ENCODE peak calls at places on chromosomes 4 and X, in ten cellular contexts. N is HCT116, O is sigmoid colon, P is SK-N-SH, U is endothelial cell of umbilical vein, Y is HepG2, I is prostate gland, A is K562, H is GM23338, G is stomach. C is an unnamed sample.

GRCh38 chr4:170004656-170005250 is 21.4 kb downstream of the MFAP3L start:
- DNase-seq in U (no peak), I (no peak), A (no peak), G (no peak), O (no peak), Y (no peak), P (no peak), N (no peak), H (no peak), C (no peak)

GRCh38 chrX:72123471-72124185 is 8.1 kb downstream of the RTL5 start:
- DNase-seq in G (no peak), Y (no peak), N (no peak), U (peak; percentile 52), P (no peak), O (peak; percentile 72), H (peak; percentile 84), I (no peak), A (no peak), C (peak; percentile 78)

GRCh38 chrX:125108926-125109325 is 210.7 kb upstream of the TEX13C start:
- DNase-seq in U (no peak), Y (no peak), N (no peak), P (no peak), I (no peak), G (no peak), O (no peak), H (no peak), A (no peak), C (no peak)

GRCh38 chr4:85854543-85854942 is 379.6 kb downstream of the ARHGAP24 start:
- DNase-seq in Y (no peak), I (no peak), U (peak; percentile 44), N (no peak), P (no peak), O (no peak), H (no peak), A (no peak), G (no peak), C (no peak)

GRCh38 chr4:6750302-6751221 is 32.0 kb upstream of the KIAA0232 start:
- DNase-seq in H (no peak), Y (no peak), P (no peak), U (no peak), A (peak; percentile 40), I (peak; percentile 73), N (no peak), O (no peak), G (no peak), C (no peak)

GRCh38 chrX:45807572-45808425 is 607.1 kb upstream of the DIPK2B start:
- DNase-seq in N (no peak), H (peak; percentile 44), I (no peak), P (no peak), Y (no peak), G (no peak), A (no peak), U (peak; percentile 71), O (no peak), C (no peak)

GRCh38 chrX:149829751-149830191 is 48.0 kb downstream of the MAGEA9 start:
- DNase-seq in P (no peak), O (no peak), A (no peak), U (no peak), H (peak; percentile 61), N (no peak), I (no peak), Y (no peak), G (no peak), C (no peak)

GRCh38 chr4:15262396-15262795 is 165.4 kb upstream of the C1QTNF7 start:
- DNase-seq in I (no peak), A (no peak), Y (no peak), O (no peak), U (no peak), H (no peak), P (no peak), N (no peak), G (no peak), C (no peak)

GRCh38 chrX:43644124-43644701 is 11.9 kb upstream of the MAOA start:
- DNase-seq in A (peak; percentile 29), H (no peak), P (no peak), O (no peak), N (no peak), Y (no peak), U (no peak), G (no peak), I (no peak), C (no peak)

GRCh38 chr4:13548984-13549546 is 4.8 kb upstream of the NKX3-2 start:
- DNase-seq in A (peak; percentile 88), G (peak; percentile 81), U (peak; percentile 75), P (peak; percentile 88), O (peak; percentile 92), I (peak; percentile 65), H (peak; percentile 94), N (peak; percentile 79), Y (peak; percentile 65), C (peak; percentile 92)

GRCh38 chrX:11893933-11894710 is 136.1 kb downstream of the MSL3 start:
- DNase-seq in O (no peak), P (no peak), A (no peak), G (no peak), Y (no peak), I (no peak), U (no peak), N (no peak), H (no peak), C (no peak)
- H3K27me3 ChIP-seq in O (no peaks in the 10 kb centered on the region), P (no peaks in the 10 kb centered on the region), A (no peaks in the 10 kb centered on the region), G (no peaks in the 10 kb centered on the region), Y (no peaks in the 10 kb centered on the region), I (no peaks in the 10 kb centered on the region), U (no peaks in the 10 kb centered on the region), N (no peaks in the 10 kb centered on the region), H (no peaks in the 10 kb centered on the region), C (no peaks in the 10 kb centered on the region)

GRCh38 chr4:100649478-100649877 is 131.7 kb upstream of the EMCN start:
- DNase-seq in O (no peak), A (no peak), Y (no peak), P (peak; percentile 5), H (no peak), U (peak; percentile 56), I (no peak), G (no peak), N (no peak), C (no peak)
- TF ChIP-seq POLR2AphosphoS5 in O (no peak), A (no peak), Y (no peak), P (no peak), H (no peak), U (no peak), I (no peak), G (no peak), N (no peak), C (no peak)

DNA sequence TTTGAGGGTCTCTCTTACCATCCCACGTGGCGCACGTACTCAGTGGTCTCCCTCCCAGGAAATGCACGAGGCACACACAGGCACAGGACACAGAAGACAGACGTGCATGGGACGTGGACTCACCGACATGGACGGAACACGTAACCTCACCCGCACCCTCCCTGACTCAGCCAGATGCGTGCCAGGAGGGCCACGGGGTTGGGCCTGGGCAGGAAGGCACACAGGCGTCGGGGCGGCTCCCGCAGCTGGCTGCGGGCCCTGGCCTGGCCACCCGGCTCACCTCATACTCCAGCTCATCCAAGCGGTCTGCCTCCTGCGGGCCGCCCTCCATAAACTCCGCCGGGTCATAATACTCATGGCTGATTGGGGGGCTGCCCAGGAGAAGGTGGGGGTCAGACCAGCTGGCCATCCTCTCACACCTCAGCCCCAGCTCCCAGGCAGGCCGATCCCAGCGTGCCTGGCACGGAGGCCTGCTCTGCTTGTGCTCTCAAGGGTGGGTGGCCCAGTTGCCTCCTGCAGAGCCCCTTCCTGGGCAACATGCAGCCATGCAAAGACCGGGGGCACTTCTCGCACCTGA is 12.6 kb downstream of the SSR4 start:
- DNase-seq in U (no peak), N (no peak), P (no peak), Y (no peak), A (no peak), O (no peak), I (no peak), G (no peak), H (no peak), C (no peak)
- H3K4me1 ChIP-seq in U (no peaks in the 10 kb centered on the region), N (no peaks in the 10 kb centered on the region), P (no peaks in the 10 kb centered on the region), Y (no peaks in the 10 kb centered on the region), A (peaks cover 38% of the 10 kb centered on the region), O (no peaks in the 10 kb centered on the region), I (no peaks in the 10 kb centered on the region), G (no peaks in the 10 kb centered on the region), H (no peaks in the 10 kb centered on the region), C (no peaks in the 10 kb centered on the region)

GRCh38 chr4:1001561-1002130 is 8.4 kb upstream of the SLC26A1 start:
- DNase-seq in P (no peak), G (no peak), H (peak; percentile 50), N (no peak), U (no peak), Y (no peak), A (no peak), I (no peak), O (no peak), C (no peak)

GRCh38 chr4:1002631-1003251 is 8.7 kb upstream of the FGFRL1 start:
- DNase-seq in U (no peak), O (no peak), H (peak; percentile 55), G (no peak), P (no peak), N (no peak), I (no peak), A (no peak), Y (no peak), C (no peak)

GRCh38 chr4:1000686-1001260 is 7.6 kb upstream of the SLC26A1 start:
- DNase-seq in U (no peak), I (no peak), N (no peak), P (no peak), G (no peak), A (no peak), Y (no peak), O (no peak), H (no peak), C (no peak)

GRCh38 chr4:1003271-1004070 is 8.0 kb upstream of the FGFRL1 start:
- DNase-seq in Y (no peak), G (no peak), P (no peak), O (no peak), I (no peak), N (no peak), A (no peak), H (peak; percentile 64), U (no peak), C (no peak)

GRCh38 chr4:1002131-1002630 is 9.0 kb upstream of the SLC26A1 start:
- DNase-seq in P (no peak), A (no peak), H (peak; percentile 78), G (peak; percentile 72), N (no peak), Y (no peak), I (peak; percentile 40), U (no peak), O (no peak), C (no peak)
- H3K27me3 ChIP-seq in P (peaks cover 39% of the 10 kb centered on the region), A (no peaks in the 10 kb centered on the region), H (peaks cover 95% of the 10 kb centered on the region), G (peaks cover 89% of the 10 kb centered on the region), N (no peaks in the 10 kb centered on the region), Y (peaks cover 38% of the 10 kb centered on the region), I (peaks cover 40% of the 10 kb centered on the region), U (peaks cover 32% of the 10 kb centered on the region), O (peaks cover 88% of the 10 kb centered on the region), C (peaks cover 74% of the 10 kb centered on the region)

GRCh38 chr4:101280866-101281600 is 66.3 kb downstream of the PPP3CA start:
- DNase-seq in U (no peak), O (no peak), I (no peak), P (no peak), A (no peak), N (no peak), G (no peak), Y (no peak), H (no peak), C (no peak)
- TF ChIP-seq POLR2AphosphoS5 in U (no peak), O (no peak), I (no peak), P (no peak), A (no peak), N (no peak), G (no peak), Y (no peak), H (no peak), C (no peak)

GRCh38 chr4:158826882-158827281 is 58.1 kb downstream of the FNIP2 start:
- DNase-seq in U (peak; percentile 68), N (no peak), I (peak; percentile 82), A (no peak), P (no peak), H (no peak), G (peak; percentile 63), O (no peak), Y (peak; percentile 94), C (no peak)
- H3K4me1 ChIP-seq in U (peaks cover 41% of the 10 kb centered on the region), N (peaks cover 13% of the 10 kb centered on the region), I (peaks cover 34% of the 10 kb centered on the region), A (peaks cover 13% of the 10 kb centered on the region), P (peaks cover 34% of the 10 kb centered on the region), H (no peaks in the 10 kb centered on the region), G (peaks cover 70% of the 10 kb centered on the region), O (no peaks in the 10 kb centered on the region), Y (peaks cover 77% of the 10 kb centered on the region), C (no peaks in the 10 kb centered on the region)

C was measured in spleen.